ENCODE peak calls at places on chromosomes 4 and X, in eight cellular contexts. Z is ACHN, M is A673, N is stromal cell of bone marrow, W is nucleus accumbens, O is GM03348, H is fibroblast of pulmonary artery, R is A172. U is an unnamed sample.

GRCh38 chrX:39516399-39516798 is 581.4 kb downstream of the BCOR start:
- DNase-seq in O (no peak), W (no peak), Z (no peak), R (no peak), M (no peak), H (no peak), N (no peak), U (no peak)

GRCh38 chr4:25128671-25129070 is 31.6 kb downstream of the SEPSECS start:
- DNase-seq in Z (peak; percentile 10), N (no peak), M (peak; percentile 80), O (no peak), H (no peak), W (no peak), R (no peak), U (no peak)

GRCh38 chr4:17773125-17773698 is 8.2 kb downstream of the FAM184B start:
- DNase-seq in H (no peak), O (no peak), M (peak; percentile 7), W (no peak), R (no peak), Z (no peak), N (no peak), U (no peak)

GRCh38 chr4:8113611-8114343 is 44.8 kb downstream of the ABLIM2 start:
- DNase-seq in N (no peak), H (no peak), O (no peak), M (no peak), W (no peak), Z (no peak), R (no peak), U (no peak)

GRCh38 chr4:48949086-48949485 is 37.0 kb upstream of the CWH43 start:
- DNase-seq in O (no peak), N (no peak), M (no peak), W (no peak), Z (peak; percentile 5), R (no peak), H (no peak), U (peak; percentile 18)

GRCh38 chr4:8198906-8199593 is at the start of gene SH3TC1:
- DNase-seq in W (peak; percentile 18), Z (peak; percentile 90), O (peak; percentile 94), M (peak; percentile 60), R (peak; percentile 86), N (peak; percentile 42), H (peak; percentile 89), U (peak; percentile 95)

GRCh38 chr4:167100120-167100519 is 134.2 kb downstream of the SPOCK3 start:
- DNase-seq in R (peak; percentile 73), O (no peak), W (no peak), H (peak; percentile 63), M (no peak), N (peak; percentile 2), Z (no peak), U (no peak)

GRCh38 chrX:44415639-44416386 is 72.3 kb upstream of the EFHC2 start:
- DNase-seq in N (no peak), O (no peak), R (no peak), Z (no peak), M (no peak), W (no peak), H (no peak), U (no peak)

GRCh38 chrX:85865324-85865723 is 182.0 kb downstream of the CHM start:
- DNase-seq in R (no peak), N (no peak), O (no peak), H (no peak), M (no peak), W (no peak), Z (no peak), U (no peak)

GRCh38 chr4:5128569-5128968 is 77.3 kb downstream of the STK32B start:
- DNase-seq in M (no peak), O (no peak), W (no peak), R (no peak), N (no peak), Z (no peak), H (no peak), U (no peak)

GRCh38 chrX:41090568-41091238 is 5.5 kb downstream of the USP9X start:
- DNase-seq in O (peak; percentile 6), M (no peak), N (no peak), W (no peak), Z (no peak), R (no peak), H (no peak), U (no peak)

GRCh38 chr4:102466298-102466697 is 34.9 kb upstream of the NFKB1 start:
- DNase-seq in O (no peak), R (no peak), M (peak; percentile 13), W (no peak), H (peak; percentile 28), Z (no peak), N (no peak), U (no peak)

GRCh38 chr4:118173956-118174355 is 139.7 kb downstream of the NDST3 start:
- DNase-seq in R (peak; percentile 65), W (no peak), M (peak; percentile 70), O (peak; percentile 30), H (peak; percentile 73), N (peak; percentile 41), Z (no peak), U (peak; percentile 66)

GRCh38 chr4:7384003-7384928 is 50.5 kb downstream of the PSAPL1 start:
- DNase-seq in N (no peak), R (no peak), O (no peak), H (no peak), Z (no peak), W (no peak), M (no peak), U (no peak)

GRCh38 chr4:138892483-138893386 is 122.8 kb upstream of the NOCT start:
- DNase-seq in N (no peak), R (no peak), Z (no peak), W (no peak), O (peak; percentile 60), H (no peak), M (no peak), U (no peak)

GRCh38 chrX:152905081-152905420 is 7.2 kb downstream of the ZNF185 start:
- DNase-seq in R (no peak), O (no peak), Z (no peak), H (no peak), N (no peak), W (no peak), M (no peak), U (no peak)

GRCh38 chr4:125704726-125705125 is 390.0 kb downstream of the FAT4 start:
- DNase-seq in N (no peak), W (no peak), H (peak; percentile 41), O (peak; percentile 50), Z (peak; percentile 28), R (peak; percentile 35), M (peak; percentile 22), U (peak; percentile 25)

GRCh38 chr4:88244821-88245579 is 39.4 kb downstream of the PPM1K start:
- DNase-seq in M (no peak), N (no peak), O (no peak), W (no peak), Z (no peak), H (no peak), R (no peak), U (no peak)

GRCh38 chr4:69823481-69824186 is 36.3 kb downstream of the SULT1E1 start:
- DNase-seq in W (no peak), Z (peak; percentile 20), M (peak; percentile 48), O (peak; percentile 36), R (no peak), N (no peak), H (peak; percentile 71), U (no peak)

GRCh38 chrX:110692876-110693275 is 102.7 kb downstream of the CHRDL1 start:
- DNase-seq in H (no peak), N (no peak), W (no peak), Z (no peak), M (no peak), R (no peak), O (no peak), U (no peak)

GRCh38 chr4:54781771-54782170 is 124.0 kb downstream of the KIT start:
- DNase-seq in R (peak; percentile 2), H (peak; percentile 17), N (no peak), O (peak; percentile 26), W (peak; percentile 9), M (no peak), Z (no peak), U (peak; percentile 34)

GRCh38 chr4:54067163-54067562 is 2.8 kb upstream of the CHIC2 start:
- DNase-seq in N (peak; percentile 86), H (peak; percentile 90), W (no peak), Z (peak; percentile 19), M (no peak), R (peak; percentile 88), O (peak; percentile 52), U (peak; percentile 71)

U was measured in RPMI7951.